ENCODE peak calls at places on chromosomes 4 and X, in nine cellular contexts. One of them, this sample, is unnamed.

GRCh38 chrX:108735680-108736508 is 469 bp downstream of the IRS4 start:
- DNase-seq in cardiac muscle cell: peak; percentile 36
- DNase-seq in neural crest cell: no peak
- DNase-seq in ureter: no peak
- DNase-seq in T-helper 2 cell: no peak
- DNase-seq in Peyer's patch: peak; percentile 33
- DNase-seq in hypothalamus: no peak
- DNase-seq in NCI-H510A: peak; percentile 2
- DNase-seq in heart left ventricle: no peak
- DNase-seq in this sample: no peak

GRCh38 chrX:117510453-117510852 is 606.2 kb downstream of the KLHL13 start:
- DNase-seq in cardiac muscle cell: peak; percentile 38
- DNase-seq in neural crest cell: no peak
- DNase-seq in ureter: no peak
- DNase-seq in T-helper 2 cell: no peak
- DNase-seq in Peyer's patch: no peak
- DNase-seq in hypothalamus: no peak
- DNase-seq in NCI-H510A: no peak
- DNase-seq in heart left ventricle: no peak
- DNase-seq in this sample: peak; percentile 4

GRCh38 chrX:106612403-106612789 is 618 bp downstream of the RADX start:
- DNase-seq in cardiac muscle cell: peak; percentile 15
- DNase-seq in neural crest cell: no peak
- DNase-seq in ureter: no peak
- DNase-seq in T-helper 2 cell: no peak
- DNase-seq in Peyer's patch: no peak
- DNase-seq in hypothalamus: no peak
- DNase-seq in NCI-H510A: no peak
- DNase-seq in heart left ventricle: no peak
- DNase-seq in this sample: peak; percentile 1

GRCh38 chr4:42570221-42570620 is 86.7 kb downstream of the ATP8A1 start:
- DNase-seq in cardiac muscle cell: no peak
- DNase-seq in neural crest cell: no peak
- DNase-seq in ureter: peak; percentile 51
- DNase-seq in T-helper 2 cell: no peak
- DNase-seq in Peyer's patch: no peak
- DNase-seq in hypothalamus: peak; percentile 13
- DNase-seq in NCI-H510A: no peak
- DNase-seq in heart left ventricle: peak; percentile 68
- DNase-seq in this sample: no peak

GRCh38 chr4:155473420-155474095 is 96.8 kb upstream of the MAP9 start:
- DNase-seq in cardiac muscle cell: no peak
- DNase-seq in neural crest cell: no peak
- DNase-seq in ureter: no peak
- DNase-seq in T-helper 2 cell: no peak
- DNase-seq in Peyer's patch: no peak
- DNase-seq in hypothalamus: no peak
- DNase-seq in NCI-H510A: no peak
- DNase-seq in heart left ventricle: no peak
- DNase-seq in this sample: no peak

GRCh38 chrX:40109288-40110008 is 11.7 kb upstream of the BCOR start:
- DNase-seq in cardiac muscle cell: peak; percentile 72
- DNase-seq in neural crest cell: no peak
- DNase-seq in ureter: no peak
- DNase-seq in T-helper 2 cell: no peak
- DNase-seq in Peyer's patch: no peak
- DNase-seq in hypothalamus: no peak
- DNase-seq in NCI-H510A: peak; percentile 67
- DNase-seq in heart left ventricle: peak; percentile 69
- DNase-seq in this sample: peak; percentile 56

GRCh38 chr4:109011241-109012031 is 248.6 kb upstream of the ETNPPL start:
- DNase-seq in cardiac muscle cell: peak; percentile 28
- DNase-seq in neural crest cell: no peak
- DNase-seq in ureter: no peak
- DNase-seq in T-helper 2 cell: no peak
- DNase-seq in Peyer's patch: no peak
- DNase-seq in hypothalamus: no peak
- DNase-seq in NCI-H510A: no peak
- DNase-seq in heart left ventricle: no peak
- DNase-seq in this sample: no peak

GRCh38 chr4:184473515-184474260 is 662 bp downstream of the IRF2 start:
- DNase-seq in cardiac muscle cell: peak; percentile 63
- DNase-seq in neural crest cell: peak; percentile 35
- DNase-seq in ureter: peak; percentile 61
- DNase-seq in T-helper 2 cell: peak; percentile 20
- DNase-seq in Peyer's patch: peak; percentile 75
- DNase-seq in hypothalamus: no peak
- DNase-seq in NCI-H510A: no peak
- DNase-seq in heart left ventricle: peak; percentile 40
- DNase-seq in this sample: peak; percentile 5

GRCh38 chr4:167239627-167240026 is 5.3 kb upstream of the SPOCK3 start:
- DNase-seq in cardiac muscle cell: no peak
- DNase-seq in neural crest cell: no peak
- DNase-seq in ureter: no peak
- DNase-seq in T-helper 2 cell: no peak
- DNase-seq in Peyer's patch: no peak
- DNase-seq in hypothalamus: no peak
- DNase-seq in NCI-H510A: no peak
- DNase-seq in heart left ventricle: no peak
- DNase-seq in this sample: no peak

GRCh38 chr4:126328914-126329313 is 1014.2 kb downstream of the FAT4 start:
- DNase-seq in cardiac muscle cell: no peak
- DNase-seq in neural crest cell: no peak
- DNase-seq in ureter: no peak
- DNase-seq in T-helper 2 cell: no peak
- DNase-seq in Peyer's patch: no peak
- DNase-seq in hypothalamus: no peak
- DNase-seq in NCI-H510A: no peak
- DNase-seq in heart left ventricle: no peak
- DNase-seq in this sample: no peak

GRCh38 chr4:84582988-84583870 is at the start of gene CDS1:
- DNase-seq in cardiac muscle cell: peak; percentile 71
- DNase-seq in neural crest cell: peak; percentile 16
- DNase-seq in ureter: peak; percentile 50
- DNase-seq in T-helper 2 cell: no peak
- DNase-seq in Peyer's patch: peak; percentile 90
- DNase-seq in hypothalamus: no peak
- DNase-seq in NCI-H510A: peak; percentile 93
- DNase-seq in heart left ventricle: peak; percentile 19
- DNase-seq in this sample: peak; percentile 11

GRCh38 chr4:119139822-119140252 is 4.2 kb downstream of the MYOZ2 start:
- DNase-seq in cardiac muscle cell: no peak
- DNase-seq in neural crest cell: no peak
- DNase-seq in ureter: no peak
- DNase-seq in T-helper 2 cell: no peak
- DNase-seq in Peyer's patch: no peak
- DNase-seq in hypothalamus: no peak
- DNase-seq in NCI-H510A: no peak
- DNase-seq in heart left ventricle: no peak
- DNase-seq in this sample: no peak

GRCh38 chrX:38987135-38987780 is 186.0 kb downstream of the MID1IP1 start:
- DNase-seq in cardiac muscle cell: no peak
- DNase-seq in neural crest cell: no peak
- DNase-seq in ureter: no peak
- DNase-seq in T-helper 2 cell: no peak
- DNase-seq in Peyer's patch: no peak
- DNase-seq in hypothalamus: no peak
- DNase-seq in NCI-H510A: no peak
- DNase-seq in heart left ventricle: no peak
- DNase-seq in this sample: peak; percentile 90

GRCh38 chrX:102858826-102859627 is 78.0 kb upstream of the RAB40AL start:
- DNase-seq in cardiac muscle cell: no peak
- DNase-seq in neural crest cell: no peak
- DNase-seq in ureter: no peak
- DNase-seq in T-helper 2 cell: no peak
- DNase-seq in Peyer's patch: no peak
- DNase-seq in hypothalamus: no peak
- DNase-seq in NCI-H510A: no peak
- DNase-seq in heart left ventricle: no peak
- DNase-seq in this sample: peak; percentile 22

GRCh38 chrX:19602866-19603620 is 87.7 kb upstream of the MAP3K15 start:
- DNase-seq in cardiac muscle cell: no peak
- DNase-seq in neural crest cell: no peak
- DNase-seq in ureter: no peak
- DNase-seq in T-helper 2 cell: no peak
- DNase-seq in Peyer's patch: no peak
- DNase-seq in hypothalamus: no peak
- DNase-seq in NCI-H510A: no peak
- DNase-seq in heart left ventricle: no peak
- DNase-seq in this sample: no peak

GRCh38 chr4:41969666-41970065 is 11.9 kb upstream of the DCAF4L1 start:
- DNase-seq in cardiac muscle cell: no peak
- DNase-seq in neural crest cell: no peak
- DNase-seq in ureter: no peak
- DNase-seq in T-helper 2 cell: no peak
- DNase-seq in Peyer's patch: no peak
- DNase-seq in hypothalamus: no peak
- DNase-seq in NCI-H510A: no peak
- DNase-seq in heart left ventricle: no peak
- DNase-seq in this sample: no peak

GRCh38 chr4:186805020-186805820 is 81.6 kb upstream of the FAT1 start:
- DNase-seq in cardiac muscle cell: no peak
- DNase-seq in neural crest cell: no peak
- DNase-seq in ureter: no peak
- DNase-seq in T-helper 2 cell: no peak
- DNase-seq in Peyer's patch: no peak
- DNase-seq in hypothalamus: no peak
- DNase-seq in NCI-H510A: no peak
- DNase-seq in heart left ventricle: no peak
- DNase-seq in this sample: no peak

GRCh38 chr4:1576961-1577814 is 106.9 kb downstream of the FAM53A start:
- DNase-seq in cardiac muscle cell: no peak
- DNase-seq in neural crest cell: no peak
- DNase-seq in ureter: no peak
- DNase-seq in T-helper 2 cell: no peak
- DNase-seq in Peyer's patch: no peak
- DNase-seq in hypothalamus: no peak
- DNase-seq in NCI-H510A: no peak
- DNase-seq in heart left ventricle: no peak
- DNase-seq in this sample: no peak

GRCh38 chrX:105477351-105477750 is 256.9 kb upstream of the TEX13A start:
- DNase-seq in cardiac muscle cell: no peak
- DNase-seq in neural crest cell: no peak
- DNase-seq in ureter: no peak
- DNase-seq in T-helper 2 cell: no peak
- DNase-seq in Peyer's patch: no peak
- DNase-seq in hypothalamus: no peak
- DNase-seq in NCI-H510A: no peak
- DNase-seq in heart left ventricle: no peak
- DNase-seq in this sample: no peak

GRCh38 chrX:53312946-53313745 is 31.8 kb upstream of the IQSEC2 start:
- DNase-seq in cardiac muscle cell: peak; percentile 57
- DNase-seq in neural crest cell: peak; percentile 67
- DNase-seq in ureter: peak; percentile 77
- DNase-seq in T-helper 2 cell: peak; percentile 38
- DNase-seq in Peyer's patch: peak; percentile 65
- DNase-seq in hypothalamus: no peak
- DNase-seq in NCI-H510A: no peak
- DNase-seq in heart left ventricle: peak; percentile 40
- DNase-seq in this sample: peak; percentile 41

GRCh38 chr4:81919238-81919637 is 447.5 kb upstream of the RASGEF1B start:
- DNase-seq in cardiac muscle cell: peak; percentile 38
- DNase-seq in neural crest cell: no peak
- DNase-seq in ureter: no peak
- DNase-seq in T-helper 2 cell: no peak
- DNase-seq in Peyer's patch: no peak
- DNase-seq in hypothalamus: no peak
- DNase-seq in NCI-H510A: no peak
- DNase-seq in heart left ventricle: no peak
- DNase-seq in this sample: no peak

GRCh38 chr4:78928835-78929234 is 10.4 kb downstream of the PAQR3 start:
- DNase-seq in cardiac muscle cell: no peak
- DNase-seq in neural crest cell: no peak
- DNase-seq in ureter: no peak
- DNase-seq in T-helper 2 cell: no peak
- DNase-seq in Peyer's patch: no peak
- DNase-seq in hypothalamus: no peak
- DNase-seq in NCI-H510A: no peak
- DNase-seq in heart left ventricle: no peak
- DNase-seq in this sample: no peak

GRCh38 chrX:72268601-72269365 is 8.3 kb downstream of the RPS4X start:
- DNase-seq in cardiac muscle cell: no peak
- DNase-seq in neural crest cell: no peak
- DNase-seq in ureter: no peak
- DNase-seq in T-helper 2 cell: no peak
- DNase-seq in Peyer's patch: no peak
- DNase-seq in hypothalamus: no peak
- DNase-seq in NCI-H510A: no peak
- DNase-seq in heart left ventricle: no peak
- DNase-seq in this sample: no peak

GRCh38 chr4:46945062-46945461 is 36.0 kb upstream of the COX7B2 start:
- DNase-seq in cardiac muscle cell: no peak
- DNase-seq in neural crest cell: no peak
- DNase-seq in ureter: no peak
- DNase-seq in T-helper 2 cell: no peak
- DNase-seq in Peyer's patch: no peak
- DNase-seq in hypothalamus: no peak
- DNase-seq in NCI-H510A: no peak
- DNase-seq in heart left ventricle: no peak
- DNase-seq in this sample: no peak

GRCh38 chrX:155745792-155746191 is 133.0 kb upstream of the TMLHE start:
- DNase-seq in cardiac muscle cell: peak; percentile 37
- DNase-seq in neural crest cell: no peak
- DNase-seq in ureter: peak; percentile 53
- DNase-seq in T-helper 2 cell: no peak
- DNase-seq in Peyer's patch: peak; percentile 29
- DNase-seq in hypothalamus: no peak
- DNase-seq in NCI-H510A: no peak
- DNase-seq in heart left ventricle: no peak
- DNase-seq in this sample: no peak

This sample was measured in SK-N-DZ.